ENCODE peak calls at places on chromosomes 2 and 18, in ten cellular contexts. H is Caco-2; K is adrenal gland; D is CD8-positive, alpha-beta memory T cell; Z is CD8-positive, alpha-beta T cell; R is right lobe of liver; I is fibroblast of mammary gland; U is colonic mucosa; N is cardiac fibroblast; O is fibroblast of pulmonary artery. B is an unnamed sample.

GRCh38 chr2:190443778-190444481 is 35.8 kb downstream of the MFSD6 start:
- DNase-seq in H (no peak), K (no peak), D (no peak), Z (no peak), R (no peak), I (peak; percentile 78), U (no peak), N (peak; percentile 51), O (peak; percentile 41), B (no peak)

GRCh38 chr2:127454595-127455565 is 36.7 kb downstream of the PROC start:
- DNase-seq in H (peak; percentile 89), K (no peak), D (no peak), Z (no peak), R (peak; percentile 82), I (no peak), U (peak; percentile 87), N (no peak), O (no peak), B (peak; percentile 90)

GRCh38 chr2:75476778-75477177 is 84.0 kb downstream of the EVA1A start:
- DNase-seq in H (no peak), K (no peak), D (no peak), Z (no peak), R (no peak), I (peak; percentile 31), U (no peak), N (peak; percentile 42), O (peak; percentile 13), B (no peak)

GRCh38 chr18:46894124-46894523 is 23.2 kb downstream of the PIAS2 start:
- DNase-seq in H (no peak), K (no peak), D (no peak), Z (no peak), R (no peak), I (no peak), U (no peak), N (no peak), O (no peak), B (no peak)

GRCh38 chr2:71989671-71990070 is 158.0 kb downstream of the CYP26B1 start:
- DNase-seq in H (no peak), K (no peak), D (no peak), Z (no peak), R (no peak), I (no peak), U (no peak), N (no peak), O (no peak), B (no peak)

GRCh38 chr2:64645014-64645418 is 8.7 kb downstream of the SERTAD2 start:
- DNase-seq in H (peak; percentile 65), K (peak; percentile 78), D (no peak), Z (no peak), R (peak; percentile 62), I (peak; percentile 67), U (peak; percentile 63), N (peak; percentile 69), O (peak; percentile 78), B (no peak)

GRCh38 chr2:215107229-215108056 is 31.0 kb downstream of the ABCA12 start:
- DNase-seq in H (no peak), K (no peak), D (no peak), Z (no peak), R (no peak), I (no peak), U (no peak), N (no peak), O (no peak), B (no peak)

GRCh38 chr2:196441527-196441926 is 198.0 kb upstream of the CCDC150 start:
- DNase-seq in H (no peak), K (no peak), D (no peak), Z (no peak), R (no peak), I (no peak), U (no peak), N (no peak), O (no peak), B (no peak)

GRCh38 chr18:25349926-25350560 is 1.9 kb downstream of the ZNF521 start:
- DNase-seq in H (no peak), K (no peak), D (no peak), Z (no peak), R (peak; percentile 24), I (no peak), U (peak; percentile 19), N (no peak), O (no peak), B (peak; percentile 52)

GRCh38 chr2:163733301-163733938 is 2.4 kb downstream of the FIGN start:
- DNase-seq in H (no peak), K (peak; percentile 57), D (no peak), Z (no peak), R (no peak), I (peak; percentile 21), U (no peak), N (peak; percentile 55), O (peak; percentile 14), B (peak; percentile 47)

GRCh38 chr18:44520981-44521672 is 159.6 kb upstream of the SETBP1 start:
- DNase-seq in H (no peak), K (no peak), D (no peak), Z (no peak), R (no peak), I (peak; percentile 17), U (no peak), N (peak; percentile 22), O (no peak), B (no peak)

GRCh38 chr2:239251971-239252370 is 148.8 kb downstream of the HDAC4 start:
- DNase-seq in H (no peak), K (peak; percentile 52), D (no peak), Z (no peak), R (no peak), I (no peak), U (no peak), N (no peak), O (no peak), B (no peak)

DNA sequence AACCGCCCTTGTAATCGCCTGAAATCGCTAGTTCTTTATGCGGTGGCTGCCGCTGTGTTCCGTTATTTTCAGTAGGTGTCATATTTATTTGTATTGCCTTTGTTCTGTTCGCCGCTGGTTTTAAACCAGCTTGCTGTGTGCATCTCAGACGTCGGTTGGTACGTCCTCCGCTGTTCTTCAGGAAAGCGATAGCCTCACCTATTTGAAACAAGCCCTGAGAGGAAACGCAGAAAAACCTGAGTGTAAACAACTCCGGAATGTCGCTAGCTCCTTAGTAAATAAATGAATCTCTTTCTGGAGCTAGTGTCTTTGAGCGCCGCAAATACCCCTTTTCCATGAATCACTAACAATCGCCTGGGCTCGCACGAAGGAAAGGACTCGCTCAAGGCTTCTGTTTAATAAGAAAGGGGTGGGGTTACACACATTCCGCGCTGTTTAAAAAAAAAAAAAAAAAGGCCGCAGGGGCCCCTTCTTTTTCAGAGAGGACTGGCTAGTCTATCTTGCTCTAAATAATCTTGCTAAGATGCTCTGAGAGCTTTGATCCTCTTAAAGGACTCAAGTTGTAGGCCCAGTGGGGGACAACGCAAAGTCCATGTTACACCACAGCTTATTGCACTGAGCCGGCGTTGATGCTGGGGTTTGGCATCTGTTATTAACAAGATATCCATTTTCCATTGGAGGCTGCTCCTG is 3.0 kb downstream of the HOXD8 start:
- DNase-seq in H (no peak), K (peak; percentile 58), D (no peak), Z (no peak), R (no peak), I (peak; percentile 66), U (no peak), N (no peak), O (no peak), B (peak; percentile 25)
- H3K4me3 ChIP-seq in H (no peak overlapping the region), K (peak overlapping the region; percentile 42), D (peak overlapping the region; percentile 37), Z (peak overlapping the region; percentile 42), R (no peak overlapping the region), I (peak overlapping the region; percentile 71), U (no peak overlapping the region), N (no peak overlapping the region), O (no peak overlapping the region), B (peak overlapping the region; percentile 21)

GRCh38 chr18:6004683-6005082 is 109.4 kb upstream of the TMEM200C start:
- DNase-seq in H (no peak), K (no peak), D (no peak), Z (no peak), R (no peak), I (no peak), U (no peak), N (no peak), O (no peak), B (no peak)
- H3K4me3 ChIP-seq in H (no peak overlapping the region), K (no peak overlapping the region), D (no peak overlapping the region), Z (no peak overlapping the region), R (no peak overlapping the region), I (no peak overlapping the region), U (no peak overlapping the region), N (no peak overlapping the region), O (no peak overlapping the region), B (no peak overlapping the region)

GRCh38 chr18:79587298-79588125 is 92.1 kb upstream of the CTDP1 start:
- DNase-seq in H (no peak), K (no peak), D (no peak), Z (no peak), R (peak; percentile 9), I (no peak), U (no peak), N (no peak), O (no peak), B (peak; percentile 39)

GRCh38 chr18:79589601-79590091 is 90.0 kb upstream of the CTDP1 start:
- DNase-seq in H (no peak), K (no peak), D (no peak), Z (no peak), R (peak; percentile 7), I (no peak), U (no peak), N (no peak), O (no peak), B (no peak)

GRCh38 chr18:79588131-79588635 is 91.4 kb upstream of the CTDP1 start:
- DNase-seq in H (no peak), K (no peak), D (no peak), Z (no peak), R (peak; percentile 11), I (no peak), U (no peak), N (no peak), O (no peak), B (no peak)

GRCh38 chr18:79590191-79591039 is 89.2 kb upstream of the CTDP1 start:
- DNase-seq in H (no peak), K (no peak), D (no peak), Z (no peak), R (no peak), I (no peak), U (no peak), N (peak; percentile 50), O (peak; percentile 54), B (no peak)

GRCh38 chr18:79588636-79589481 is 90.7 kb upstream of the CTDP1 start:
- DNase-seq in H (no peak), K (peak; percentile 91), D (no peak), Z (no peak), R (peak; percentile 33), I (peak; percentile 94), U (peak; percentile 58), N (peak; percentile 98), O (peak; percentile 98), B (peak; percentile 35)
- H3K4me3 ChIP-seq in H (no peak overlapping the region), K (no peak overlapping the region), D (no peak overlapping the region), Z (no peak overlapping the region), R (no peak overlapping the region), I (no peak overlapping the region), U (no peak overlapping the region), N (no peak overlapping the region), O (no peak overlapping the region), B (no peak overlapping the region)

DNA sequence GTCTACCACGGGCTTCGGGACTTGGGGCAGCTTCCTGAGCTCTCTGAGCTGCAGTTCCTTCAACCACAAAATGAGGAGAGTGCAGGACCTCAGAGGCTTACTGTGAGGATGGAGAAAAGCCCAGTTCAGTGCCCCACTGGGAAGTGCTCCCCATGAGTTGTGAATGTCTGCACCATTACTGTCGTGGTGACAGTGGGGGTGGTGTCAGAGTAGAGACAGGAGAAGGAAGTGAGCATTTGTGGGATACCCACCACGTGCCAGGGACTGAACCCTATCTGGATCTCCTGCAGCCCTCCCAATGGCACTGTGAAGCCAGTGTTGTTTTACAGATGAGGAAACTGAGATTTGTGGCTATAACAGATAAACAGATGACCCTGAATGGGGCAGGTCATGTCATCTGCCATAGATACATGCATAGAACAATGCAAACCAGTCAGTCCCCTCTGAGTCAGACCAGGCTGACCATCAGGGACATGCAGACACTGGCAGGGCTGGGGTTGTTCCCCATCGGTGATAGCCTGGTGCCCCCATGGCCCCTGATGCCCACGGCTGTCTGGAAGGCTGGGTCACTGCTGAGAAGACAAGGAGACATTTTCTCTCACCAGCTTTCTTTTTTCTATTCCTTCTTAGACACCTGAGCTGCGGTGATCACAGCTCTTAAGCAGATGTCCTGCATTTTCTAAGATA is 60.8 kb downstream of the EMILIN2 start:
- DNase-seq in H (no peak), K (peak; percentile 49), D (no peak), Z (peak; percentile 44), R (no peak), I (no peak), U (no peak), N (no peak), O (no peak), B (peak; percentile 43)
- H3K4me3 ChIP-seq in H (peak overlapping the region; percentile 84), K (no peak overlapping the region), D (peak overlapping the region; percentile 50), Z (peak overlapping the region; percentile 63), R (peak overlapping the region; percentile 55), I (peak overlapping the region; percentile 41), U (peak overlapping the region; percentile 76), N (peak overlapping the region; percentile 53), O (peak overlapping the region; percentile 52), B (peak overlapping the region; percentile 87)

B was measured in Peyer's patch.